ENCODE peak calls at places on chromosome 1, in eight cellular contexts. R is thoracic aorta, D is lung, Z is non-pigmented ciliary epithelial cell, H is GM20000, X is HepG2, J is HL-60, G is NCI-H1417. T is an unnamed sample.

GRCh38 chr1:221039616-221040015 is 160.4 kb downstream of the HLX start:
- DNase-seq in R (no peak), D (no peak), Z (no peak), H (no peak), X (no peak), J (no peak), G (no peak), T (no peak)

GRCh38 chr1:231885209-231885854 is 258.7 kb downstream of the DISC1 start:
- DNase-seq in R (no peak), D (no peak), Z (peak; percentile 69), H (no peak), X (no peak), J (no peak), G (no peak), T (no peak)

GRCh38 chr1:46086581-46086980 is 45.8 kb downstream of the PIK3R3 start:
- DNase-seq in R (no peak), D (no peak), Z (no peak), H (no peak), X (no peak), J (no peak), G (no peak), T (no peak)

GRCh38 chr1:66323958-66324357 is 210.0 kb upstream of the SGIP1 start:
- DNase-seq in R (no peak), D (no peak), Z (no peak), H (no peak), X (no peak), J (no peak), G (no peak), T (no peak)

GRCh38 chr1:99786751-99787501 is 20.5 kb upstream of the FRRS1 start:
- DNase-seq in R (no peak), D (no peak), Z (no peak), H (peak; percentile 32), X (no peak), J (no peak), G (no peak), T (no peak)

GRCh38 chr1:208207388-208208131 is 36.6 kb downstream of the PLXNA2 start:
- DNase-seq in R (peak; percentile 56), D (peak; percentile 87), Z (peak; percentile 99), H (no peak), X (peak; percentile 84), J (no peak), G (peak; percentile 34), T (no peak)

GRCh38 chr1:156251527-156251926 is 3.7 kb upstream of the PAQR6 start:
- DNase-seq in R (no peak), D (no peak), Z (no peak), H (no peak), X (no peak), J (no peak), G (no peak), T (no peak)

GRCh38 chr1:10795305-10796021 is 983 bp downstream of the CASZ1 start:
- DNase-seq in R (no peak), D (no peak), Z (no peak), H (peak; percentile 54), X (no peak), J (no peak), G (peak; percentile 72), T (no peak)

GRCh38 chr1:167428418-167428817 is 89.9 kb downstream of the CD247 start:
- DNase-seq in R (no peak), D (no peak), Z (no peak), H (no peak), X (no peak), J (no peak), G (no peak), T (no peak)

GRCh38 chr1:151945725-151946365 is 36.5 kb upstream of the THEM4 start:
- DNase-seq in R (peak; percentile 91), D (peak; percentile 91), Z (peak; percentile 80), H (peak; percentile 16), X (peak; percentile 20), J (peak; percentile 87), G (peak; percentile 84), T (peak; percentile 84)

GRCh38 chr1:43587594-43587993 is 56.9 kb downstream of the PTPRF start:
- DNase-seq in R (no peak), D (no peak), Z (peak; percentile 8), H (no peak), X (no peak), J (no peak), G (no peak), T (no peak)

T was measured in AML-193.